ENCODE peak calls at places on chromosomes 13 and 19, in nine cellular contexts. U is endodermal cell, B is tibial artery, A is IMR-90, K is pancreas, S is heart left ventricle, V is hepatocyte, G is spleen, W is right lobe of liver. H is an unnamed sample.
A peak's percentile ranks its signal among the peaks of the same experiment; 100 is the strongest.

GRCh38 chr13:65309906-65310305 is 1920.2 kb downstream of the PCDH9 start:
- DNase-seq in U (no peak), B (no peak), A (no peak), K (no peak), S (no peak), V (no peak), G (no peak), W (no peak), H (no peak)

GRCh38 chr19:47445937-47446402 is 25.7 kb downstream of the SLC8A2 start:
- DNase-seq in U (peak; percentile 84), B (no peak), A (no peak), K (peak; percentile 79), S (no peak), V (peak; percentile 70), G (peak; percentile 92), W (no peak), H (peak; percentile 79)

GRCh38 chr19:35479278-35479677 is 11.0 kb downstream of the KRTDAP start:
- DNase-seq in U (no peak), B (no peak), A (no peak), K (no peak), S (no peak), V (no peak), G (peak; percentile 34), W (no peak), H (no peak)

GRCh38 chr13:51683537-51684050 is 99.3 kb downstream of the WDFY2 start:
- DNase-seq in U (peak; percentile 61), B (no peak), A (no peak), K (no peak), S (no peak), V (no peak), G (no peak), W (no peak), H (no peak)

GRCh38 chr13:103716689-103717088 is 650.5 kb upstream of the SLC10A2 start:
- DNase-seq in U (no peak), B (no peak), A (no peak), K (no peak), S (no peak), V (no peak), G (no peak), W (no peak), H (no peak)

GRCh38 chr19:44476559-44477408 is 23.5 kb downstream of the ZNF180 start:
- DNase-seq in U (no peak), B (no peak), A (peak; percentile 15), K (no peak), S (no peak), V (no peak), G (no peak), W (no peak), H (peak; percentile 10)

GRCh38 chr19:13083627-13084026 is 19.0 kb downstream of the LYL1 start:
- DNase-seq in U (no peak), B (peak; percentile 17), A (no peak), K (no peak), S (no peak), V (no peak), G (no peak), W (no peak), H (no peak)

GRCh38 chr13:45333973-45334922 is 6.7 kb downstream of the TPT1 start:
- DNase-seq in U (peak; percentile 64), B (no peak), A (peak; percentile 62), K (no peak), S (no peak), V (no peak), G (no peak), W (no peak), H (peak; percentile 61)

GRCh38 chr13:44734204-44734707 is 158.1 kb upstream of the TSC22D1 start:
- DNase-seq in U (no peak), B (no peak), A (peak; percentile 34), K (peak; percentile 70), S (peak; percentile 62), V (peak; percentile 36), G (no peak), W (no peak), H (no peak)

GRCh38 chr13:99970761-99971575 is 599 bp downstream of the ZIC5 start:
- DNase-seq in U (peak; percentile 90), B (no peak), A (no peak), K (peak; percentile 61), S (no peak), V (no peak), G (no peak), W (no peak), H (no peak)

GRCh38 chr13:109699628-109700071 is 86.7 kb downstream of the IRS2 start:
- DNase-seq in U (peak; percentile 87), B (no peak), A (no peak), K (no peak), S (no peak), V (no peak), G (no peak), W (no peak), H (no peak)

GRCh38 chr19:35460608-35461007 is 12.6 kb downstream of the FFAR2 start:
- DNase-seq in U (no peak), B (no peak), A (no peak), K (no peak), S (no peak), V (no peak), G (no peak), W (no peak), H (no peak)

GRCh38 chr13:27820524-27821482 is 28.5 kb downstream of the GSX1 start:
- DNase-seq in U (peak; percentile 64), B (no peak), A (no peak), K (no peak), S (no peak), V (no peak), G (no peak), W (no peak), H (no peak)
- H3K4me1 ChIP-seq in U (no peaks in the 10 kb centered on the region), B (no peaks in the 10 kb centered on the region), A (no peaks in the 10 kb centered on the region), K (no peaks in the 10 kb centered on the region), S (no peaks in the 10 kb centered on the region), V (no peaks in the 10 kb centered on the region), G (no peaks in the 10 kb centered on the region), W (no peaks in the 10 kb centered on the region), H (no peaks in the 10 kb centered on the region)

GRCh38 chr19:10826236-10826635 is 9.8 kb downstream of the TMED1 start:
- DNase-seq in U (no peak), B (no peak), A (no peak), K (no peak), S (no peak), V (no peak), G (peak; percentile 15), W (no peak), H (no peak)

GRCh38 chr19:10828981-10829821 is 6.8 kb downstream of the TMED1 start:
- DNase-seq in U (peak; percentile 76), B (no peak), A (no peak), K (no peak), S (no peak), V (no peak), G (peak; percentile 75), W (no peak), H (no peak)

GRCh38 chr19:10823690-10824089 is 12.3 kb downstream of the TMED1 start:
- DNase-seq in U (no peak), B (no peak), A (no peak), K (no peak), S (no peak), V (no peak), G (peak; percentile 53), W (peak; percentile 43), H (no peak)

GRCh38 chr19:10829967-10830366 is 6.0 kb downstream of the TMED1 start:
- DNase-seq in U (no peak), B (no peak), A (no peak), K (no peak), S (no peak), V (no peak), G (peak; percentile 71), W (no peak), H (no peak)

DNA sequence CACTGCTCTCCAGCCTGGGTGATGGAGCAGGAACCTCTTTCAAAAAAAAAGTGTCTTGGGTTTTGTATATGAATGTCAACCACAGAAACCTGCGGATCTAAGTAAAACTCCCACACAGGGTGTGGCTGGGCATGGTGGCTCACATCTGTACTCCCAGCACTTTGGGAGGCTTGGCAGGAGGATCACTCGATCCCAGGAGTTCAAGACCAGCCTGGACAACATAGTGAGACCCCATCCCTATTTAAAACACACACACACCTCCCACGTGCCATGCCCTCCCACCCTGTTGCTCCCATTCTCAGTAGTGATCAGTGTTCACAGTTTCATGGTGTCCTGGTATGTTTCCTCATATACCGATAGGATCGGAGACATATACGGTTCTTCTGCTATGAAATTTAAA is 9.2 kb downstream of the TMED1 start:
- DNase-seq in U (no peak), B (no peak), A (no peak), K (no peak), S (no peak), V (no peak), G (peak; percentile 23), W (no peak), H (no peak)
- H3K36me3 ChIP-seq in U (peaks cover 29% of the 10 kb centered on the region), B (peaks cover 72% of the 10 kb centered on the region), A (peaks cover 49% of the 10 kb centered on the region), K (peaks cover 12% of the 10 kb centered on the region), S (peaks cover 95% of the 10 kb centered on the region), V (no peaks in the 10 kb centered on the region), G (peaks cover 100% of the 10 kb centered on the region), W (peaks cover 68% of the 10 kb centered on the region), H (peaks cover 35% of the 10 kb centered on the region)

GRCh38 chr19:58213075-58213369 is 15.7 kb upstream of the ZNF544 start:
- DNase-seq in U (no peak), B (no peak), A (no peak), K (no peak), S (no peak), V (no peak), G (no peak), W (no peak), H (no peak)
- H3K4me3 ChIP-seq in U (no peak overlapping the region), B (no peak overlapping the region), A (no peak overlapping the region), K (no peak overlapping the region), S (no peak overlapping the region), V (no peak overlapping the region), G (no peak overlapping the region), W (no peak overlapping the region), H (peak overlapping the region; percentile 2)

GRCh38 chr19:48484931-48485612 is 15.9 kb downstream of the CYTH2 start:
- DNase-seq in U (no peak), B (no peak), A (no peak), K (no peak), S (no peak), V (no peak), G (no peak), W (no peak), H (no peak)
- H3K4me1 ChIP-seq in U (no peaks in the 10 kb centered on the region), B (peaks cover 38% of the 10 kb centered on the region), A (peaks cover 27% of the 10 kb centered on the region), K (peaks cover 8% of the 10 kb centered on the region), S (peaks cover 38% of the 10 kb centered on the region), V (peaks cover 8% of the 10 kb centered on the region), G (peaks cover 25% of the 10 kb centered on the region), W (no peaks in the 10 kb centered on the region), H (peaks cover 17% of the 10 kb centered on the region)

GRCh38 chr19:20102097-20102496 is 24.3 kb downstream of the ZNF90 start:
- DNase-seq in U (no peak), B (no peak), A (no peak), K (no peak), S (no peak), V (no peak), G (no peak), W (no peak), H (no peak)

GRCh38 chr19:20103091-20103501 is 25.3 kb downstream of the ZNF90 start:
- DNase-seq in U (peak; percentile 55), B (no peak), A (no peak), K (no peak), S (no peak), V (no peak), G (no peak), W (no peak), H (no peak)

DNA sequence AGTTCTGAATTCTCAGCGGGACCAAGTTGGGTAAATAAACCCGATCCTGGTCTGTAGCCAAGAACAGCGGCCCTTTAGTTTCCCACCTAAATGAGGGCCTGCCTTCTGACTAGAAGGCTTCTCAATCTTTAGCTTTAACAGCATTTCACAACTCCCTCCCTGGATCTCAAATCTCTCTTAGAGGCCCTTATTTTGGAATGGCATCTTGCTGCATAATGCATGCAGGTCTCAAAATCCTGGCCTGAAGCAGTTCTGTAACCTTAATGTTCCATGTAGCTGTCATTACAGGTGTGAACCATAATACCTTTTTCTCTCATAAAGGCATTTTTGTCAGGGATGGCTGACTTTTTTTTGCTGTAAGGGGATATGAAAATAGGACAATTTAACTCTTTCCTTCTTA is 29.5 kb downstream of the ZNF90 start:
- DNase-seq in U (no peak), B (no peak), A (no peak), K (no peak), S (no peak), V (no peak), G (no peak), W (no peak), H (no peak)
- H3K36me3 ChIP-seq in U (peaks cover 98% of the 10 kb centered on the region), B (peaks cover 40% of the 10 kb centered on the region), A (peaks cover 1% of the 10 kb centered on the region), K (no peaks in the 10 kb centered on the region), S (no peaks in the 10 kb centered on the region), V (no peaks in the 10 kb centered on the region), G (peaks cover 82% of the 10 kb centered on the region), W (no peaks in the 10 kb centered on the region), H (no peaks in the 10 kb centered on the region)